ENCODE peak calls at places on chromosomes 3 and 15, in ten cellular contexts. C is tibial artery; V is spleen; K is heart right ventricle; Y is mesenchymal stem cell; J is CD8-positive, alpha-beta T cell; T is HAP-1; G is endothelial cell of umbilical vein; W is A549; E is cardiac muscle cell. P is an unnamed sample.

GRCh38 chr15:88913017-88913849 is at the start of gene MFGE8:
- DNase-seq in C (peak; percentile 92), V (peak; percentile 90), K (peak; percentile 86), Y (peak; percentile 73), J (peak; percentile 43), T (peak; percentile 89), G (peak; percentile 70), W (peak; percentile 77), E (peak; percentile 77), P (peak; percentile 61)

GRCh38 chr3:139288266-139288821 is 55.5 kb upstream of the MRPS22 start:
- DNase-seq in C (no peak), V (no peak), K (peak; percentile 56), Y (no peak), J (no peak), T (no peak), G (no peak), W (no peak), E (peak; percentile 19), P (no peak)

GRCh38 chr3:134216206-134216764 is 34.4 kb downstream of the RYK start:
- DNase-seq in C (no peak), V (no peak), K (no peak), Y (no peak), J (no peak), T (no peak), G (no peak), W (no peak), E (no peak), P (no peak)

GRCh38 chr3:42246091-42246490 is 19.9 kb downstream of the CCK start:
- DNase-seq in C (no peak), V (no peak), K (no peak), Y (no peak), J (no peak), T (no peak), G (no peak), W (no peak), E (no peak), P (no peak)

GRCh38 chr3:33440578-33441321 is 545 bp upstream of the UBP1 start:
- DNase-seq in C (peak; percentile 100), V (peak; percentile 92), K (peak; percentile 56), Y (peak; percentile 100), J (peak; percentile 92), T (peak; percentile 100), G (peak; percentile 99), W (peak; percentile 100), E (peak; percentile 100), P (peak; percentile 71)

GRCh38 chr3:36932979-36933378 is 11.9 kb downstream of the TRANK1 start:
- DNase-seq in C (no peak), V (no peak), K (no peak), Y (peak; percentile 33), J (no peak), T (no peak), G (no peak), W (no peak), E (peak; percentile 60), P (no peak)

GRCh38 chr3:138328341-138328740 is 1.3 kb downstream of the NME9 start:
- DNase-seq in C (no peak), V (no peak), K (no peak), Y (peak; percentile 51), J (no peak), T (no peak), G (no peak), W (peak; percentile 11), E (peak; percentile 69), P (no peak)

GRCh38 chr15:31347067-31347975 is 20.7 kb downstream of the KLF13 start:
- DNase-seq in C (no peak), V (peak; percentile 93), K (no peak), Y (no peak), J (peak; percentile 65), T (no peak), G (no peak), W (no peak), E (no peak), P (peak; percentile 89)

GRCh38 chr3:138890555-138891187 is 55.9 kb upstream of the PIK3CB start:
- DNase-seq in C (no peak), V (no peak), K (no peak), Y (no peak), J (no peak), T (no peak), G (no peak), W (no peak), E (no peak), P (no peak)

GRCh38 chr3:184557348-184557950 is 4.1 kb upstream of the EPHB3 start:
- DNase-seq in C (no peak), V (peak; percentile 58), K (no peak), Y (no peak), J (no peak), T (no peak), G (no peak), W (no peak), E (no peak), P (no peak)
- H3K4me1 ChIP-seq in C (no peaks in the 10 kb centered on the region), V (peaks cover 35% of the 10 kb centered on the region), K (peaks cover 31% of the 10 kb centered on the region), Y (peaks cover 13% of the 10 kb centered on the region), J (peaks cover 77% of the 10 kb centered on the region), T (peaks cover 4% of the 10 kb centered on the region), G (peaks cover 4% of the 10 kb centered on the region), W (peaks cover 20% of the 10 kb centered on the region), E (peaks cover 29% of the 10 kb centered on the region), P (peaks cover 14% of the 10 kb centered on the region)

DNA sequence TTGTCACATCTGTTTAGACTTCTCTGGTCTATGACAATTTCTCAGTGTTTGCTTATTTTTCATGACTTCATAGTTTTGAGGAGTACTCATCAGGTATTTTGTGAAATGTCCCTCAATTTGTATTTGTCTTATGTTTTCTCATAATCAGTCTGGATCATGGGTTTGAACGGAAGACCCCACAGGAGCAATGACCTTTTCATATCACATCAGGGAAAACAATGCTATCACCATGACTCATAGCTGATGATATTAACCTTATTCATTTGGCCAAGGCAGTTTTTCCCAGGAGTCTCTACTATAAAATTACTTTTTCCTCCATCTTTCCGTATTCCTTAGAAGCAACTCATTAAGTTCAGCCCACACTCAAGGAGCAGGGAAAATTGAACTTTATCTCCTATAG is 32.7 kb downstream of the AADACL2 start:
- DNase-seq in C (no peak), V (no peak), K (no peak), Y (no peak), J (no peak), T (no peak), G (peak; percentile 85), W (peak; percentile 98), E (peak; percentile 56), P (no peak)
- H3K9me3 ChIP-seq in C (no peaks in the 10 kb centered on the region), V (no peaks in the 10 kb centered on the region), K (no peaks in the 10 kb centered on the region), Y (no peaks in the 10 kb centered on the region), J (no peaks in the 10 kb centered on the region), T (no peaks in the 10 kb centered on the region), G (no peaks in the 10 kb centered on the region), W (peaks cover 7% of the 10 kb centered on the region), E (no peaks in the 10 kb centered on the region), P (no peaks in the 10 kb centered on the region)

DNA sequence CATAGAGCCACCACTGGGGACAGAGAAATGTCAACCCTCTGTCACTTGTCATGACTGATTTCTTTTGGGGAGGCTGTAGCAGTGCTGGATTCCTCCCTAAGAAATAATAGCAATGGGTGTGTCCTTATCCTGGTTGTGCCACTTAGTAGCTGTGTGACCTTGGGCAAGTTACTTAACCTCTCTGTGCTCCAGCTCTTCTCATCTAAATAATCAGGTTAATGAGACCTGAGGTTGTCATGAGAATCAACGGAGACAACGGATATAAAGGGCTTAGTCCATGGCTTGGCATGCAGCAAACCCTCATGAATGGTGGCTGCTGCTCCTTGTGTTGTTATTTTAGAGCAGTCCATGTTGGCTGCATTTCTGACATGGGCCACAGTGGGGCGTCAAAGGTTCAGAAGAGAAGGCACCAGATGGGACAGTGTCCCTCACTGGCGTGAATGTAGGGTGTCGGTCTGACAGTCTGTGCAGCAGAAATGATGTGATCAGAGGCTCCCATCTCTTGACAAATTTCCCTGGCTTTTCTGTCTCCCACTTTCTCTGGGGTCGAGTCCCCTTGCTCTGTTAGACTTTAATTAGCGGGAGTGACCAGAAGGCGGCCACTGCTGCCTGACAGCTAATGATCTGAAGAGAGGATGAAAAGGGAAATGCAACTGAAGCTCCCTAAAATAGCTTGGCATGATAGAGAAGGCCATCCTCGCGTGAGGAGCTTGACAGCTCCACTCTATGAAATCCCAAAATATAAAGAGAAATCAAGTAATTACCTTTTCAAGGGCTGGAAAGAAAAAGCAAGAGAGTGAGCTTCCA is 209.4 kb downstream of the CADPS start:
- DNase-seq in C (peak; percentile 71), V (no peak), K (peak; percentile 64), Y (peak; percentile 45), J (no peak), T (peak; percentile 54), G (peak; percentile 52), W (peak; percentile 44), E (peak; percentile 63), P (no peak)
- H3K4me1 ChIP-seq in C (no peaks in the 10 kb centered on the region), V (no peaks in the 10 kb centered on the region), K (peaks cover 5% of the 10 kb centered on the region), Y (peaks cover 1% of the 10 kb centered on the region), J (no peaks in the 10 kb centered on the region), T (no peaks in the 10 kb centered on the region), G (no peaks in the 10 kb centered on the region), W (no peaks in the 10 kb centered on the region), E (peaks cover 14% of the 10 kb centered on the region), P (no peaks in the 10 kb centered on the region)

GRCh38 chr3:1007890-1008289 is 84.9 kb upstream of the CNTN6 start:
- DNase-seq in C (no peak), V (no peak), K (no peak), Y (peak; percentile 11), J (no peak), T (no peak), G (no peak), W (no peak), E (peak; percentile 35), P (no peak)
- H3K9me3 ChIP-seq in C (no peaks in the 10 kb centered on the region), V (no peaks in the 10 kb centered on the region), K (no peaks in the 10 kb centered on the region), Y (peaks cover 9% of the 10 kb centered on the region), J (no peaks in the 10 kb centered on the region), T (no peaks in the 10 kb centered on the region), G (no peaks in the 10 kb centered on the region), W (peaks cover 2% of the 10 kb centered on the region), E (no peaks in the 10 kb centered on the region), P (no peaks in the 10 kb centered on the region)

GRCh38 chr3:127735767-127736693 is 63.3 kb downstream of the ABTB1 start:
- DNase-seq in C (no peak), V (peak; percentile 73), K (no peak), Y (peak; percentile 91), J (no peak), T (no peak), G (peak; percentile 59), W (peak; percentile 24), E (peak; percentile 78), P (no peak)
- H3K4me1 ChIP-seq in C (no peaks in the 10 kb centered on the region), V (peaks cover 66% of the 10 kb centered on the region), K (peaks cover 100% of the 10 kb centered on the region), Y (peaks cover 58% of the 10 kb centered on the region), J (no peaks in the 10 kb centered on the region), T (peaks cover 2% of the 10 kb centered on the region), G (peaks cover 43% of the 10 kb centered on the region), W (peaks cover 63% of the 10 kb centered on the region), E (no peaks in the 10 kb centered on the region), P (no peaks in the 10 kb centered on the region)

GRCh38 chr3:176399193-176399592 is 798.1 kb downstream of the TBL1XR1 start:
- DNase-seq in C (no peak), V (no peak), K (no peak), Y (no peak), J (no peak), T (no peak), G (no peak), W (no peak), E (no peak), P (no peak)
- H3K9me3 ChIP-seq in C (no peaks in the 10 kb centered on the region), V (no peaks in the 10 kb centered on the region), K (no peaks in the 10 kb centered on the region), Y (peaks cover 14% of the 10 kb centered on the region), J (no peaks in the 10 kb centered on the region), T (no peaks in the 10 kb centered on the region), G (no peaks in the 10 kb centered on the region), W (no peaks in the 10 kb centered on the region), E (no peaks in the 10 kb centered on the region), P (no peaks in the 10 kb centered on the region)

P was measured in naive thymus-derived CD4-positive, alpha-beta T cell.